ENCODE peak calls at places on chromosomes 5 and 9, in eight cellular contexts. One of them, this sample, is unnamed.

GRCh38 chr5:85927632-85928031 is 690.1 kb upstream of the COX7C start:
- DNase-seq in GM23248: no peak
- DNase-seq in neural progenitor cell: no peak
- DNase-seq in esophagus squamous epithelium: no peak
- DNase-seq in fibroblast of the aortic adventitia: no peak
- DNase-seq in GM12864: no peak
- DNase-seq in Panc1: no peak
- DNase-seq in right cardiac atrium: no peak
- DNase-seq in this sample: no peak

GRCh38 chr5:4661851-4662250 is 478.3 kb upstream of the ADAMTS16 start:
- DNase-seq in GM23248: no peak
- DNase-seq in neural progenitor cell: no peak
- DNase-seq in esophagus squamous epithelium: no peak
- DNase-seq in fibroblast of the aortic adventitia: peak
- DNase-seq in GM12864: no peak
- DNase-seq in Panc1: no peak
- DNase-seq in right cardiac atrium: no peak
- DNase-seq in this sample: no peak

GRCh38 chr5:180126716-180127681 is 55.4 kb upstream of the RNF130 start:
- DNase-seq in GM23248: peak
- DNase-seq in neural progenitor cell: peak
- DNase-seq in esophagus squamous epithelium: no peak
- DNase-seq in fibroblast of the aortic adventitia: peak
- DNase-seq in GM12864: no peak
- DNase-seq in Panc1: no peak
- DNase-seq in right cardiac atrium: no peak
- DNase-seq in this sample: no peak

GRCh38 chr5:6181871-6182270 is 196.5 kb downstream of the MED10 start:
- DNase-seq in GM23248: no peak
- DNase-seq in neural progenitor cell: no peak
- DNase-seq in esophagus squamous epithelium: no peak
- DNase-seq in fibroblast of the aortic adventitia: no peak
- DNase-seq in GM12864: no peak
- DNase-seq in Panc1: no peak
- DNase-seq in right cardiac atrium: no peak
- DNase-seq in this sample: no peak

GRCh38 chr9:40884072-40884901 is 244.2 kb downstream of the FOXD4L6 start:
- DNase-seq in GM23248: no peak
- DNase-seq in neural progenitor cell: no peak
- DNase-seq in esophagus squamous epithelium: no peak
- DNase-seq in fibroblast of the aortic adventitia: no peak
- DNase-seq in GM12864: no peak
- DNase-seq in Panc1: no peak
- DNase-seq in right cardiac atrium: peak
- DNase-seq in this sample: peak

GRCh38 chr9:97875111-97875510 is 22.1 kb downstream of the FOXE1 start:
- DNase-seq in GM23248: no peak
- DNase-seq in neural progenitor cell: no peak
- DNase-seq in esophagus squamous epithelium: no peak
- DNase-seq in fibroblast of the aortic adventitia: no peak
- DNase-seq in GM12864: no peak
- DNase-seq in Panc1: no peak
- DNase-seq in right cardiac atrium: no peak
- DNase-seq in this sample: no peak

GRCh38 chr9:880725-881124 is 39.2 kb downstream of the DMRT1 start:
- DNase-seq in GM23248: no peak
- DNase-seq in neural progenitor cell: no peak
- DNase-seq in esophagus squamous epithelium: no peak
- DNase-seq in fibroblast of the aortic adventitia: no peak
- DNase-seq in GM12864: no peak
- DNase-seq in Panc1: no peak
- DNase-seq in right cardiac atrium: no peak
- DNase-seq in this sample: peak

GRCh38 chr5:140073296-140073695 is 30.2 kb upstream of the NRG2 start:
- DNase-seq in GM23248: peak
- DNase-seq in neural progenitor cell: no peak
- DNase-seq in esophagus squamous epithelium: no peak
- DNase-seq in fibroblast of the aortic adventitia: peak
- DNase-seq in GM12864: no peak
- DNase-seq in Panc1: no peak
- DNase-seq in right cardiac atrium: no peak
- DNase-seq in this sample: no peak

GRCh38 chr9:34163439-34163838 is 15.4 kb upstream of the UBAP1 start:
- DNase-seq in GM23248: peak
- DNase-seq in neural progenitor cell: no peak
- DNase-seq in esophagus squamous epithelium: no peak
- DNase-seq in fibroblast of the aortic adventitia: peak
- DNase-seq in GM12864: no peak
- DNase-seq in Panc1: no peak
- DNase-seq in right cardiac atrium: no peak
- DNase-seq in this sample: no peak

DNA sequence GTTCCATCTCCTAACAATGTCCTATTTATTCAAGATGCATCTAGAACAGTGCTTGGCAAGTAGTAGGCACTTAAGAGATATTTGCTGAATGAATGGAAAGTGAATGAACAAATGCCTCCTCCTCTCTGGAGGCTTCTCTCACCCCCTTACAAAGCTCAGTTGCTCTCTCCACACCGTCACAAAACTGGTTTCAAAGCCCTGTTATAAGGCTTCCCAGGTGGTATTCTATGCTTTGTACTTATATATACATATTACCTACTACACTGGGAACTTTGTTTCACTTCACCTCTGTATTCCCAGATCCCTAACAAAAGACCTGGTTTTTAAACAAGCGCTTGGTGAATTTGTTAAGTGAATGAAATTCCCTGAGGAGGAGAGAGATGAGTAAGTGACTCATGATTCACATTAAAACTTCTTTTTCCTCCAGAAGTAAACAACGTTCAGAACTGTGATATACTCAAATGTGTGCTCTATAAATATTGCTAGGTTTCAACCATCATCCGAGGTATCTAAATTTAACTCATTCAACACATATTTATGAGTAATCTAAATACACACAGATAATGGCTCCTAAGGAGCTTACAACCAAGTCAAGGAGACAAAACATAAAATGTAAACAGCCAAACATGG is 36.0 kb downstream of the DENND1A start:
- DNase-seq in GM23248: peak
- DNase-seq in neural progenitor cell: no peak
- DNase-seq in esophagus squamous epithelium: no peak
- DNase-seq in fibroblast of the aortic adventitia: peak
- DNase-seq in GM12864: no peak
- DNase-seq in Panc1: peak
- DNase-seq in right cardiac atrium: no peak
- DNase-seq in this sample: peak
- H3K4me3 ChIP-seq in GM23248: no peak
- H3K4me3 ChIP-seq in neural progenitor cell: no peak
- H3K4me3 ChIP-seq in esophagus squamous epithelium: no peak
- H3K4me3 ChIP-seq in fibroblast of the aortic adventitia: no peak
- H3K4me3 ChIP-seq in GM12864: no peak
- H3K4me3 ChIP-seq in Panc1: no peak
- H3K4me3 ChIP-seq in right cardiac atrium: no peak
- H3K4me3 ChIP-seq in this sample: no peak

DNA sequence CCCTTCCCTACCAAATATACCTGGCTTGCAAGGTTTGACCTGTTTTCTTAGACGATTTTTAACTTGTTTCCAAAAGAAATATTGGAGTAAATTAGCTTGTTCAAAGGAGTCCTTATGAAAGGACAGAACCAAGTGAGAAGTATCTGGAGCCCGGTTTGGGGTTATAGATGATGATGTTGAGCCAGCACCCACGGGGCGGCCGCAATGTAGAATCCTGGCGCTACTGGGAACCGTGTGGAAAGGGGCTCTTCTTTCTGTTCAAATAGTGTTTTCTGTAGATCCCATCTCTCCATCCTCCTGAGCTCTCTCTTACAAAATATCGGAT is 517 bp upstream of the EXOSC2 start:
- DNase-seq in GM23248: no peak
- DNase-seq in neural progenitor cell: no peak
- DNase-seq in esophagus squamous epithelium: no peak
- DNase-seq in fibroblast of the aortic adventitia: no peak
- DNase-seq in GM12864: no peak
- DNase-seq in Panc1: no peak
- DNase-seq in right cardiac atrium: no peak
- DNase-seq in this sample: no peak
- H3K4me3 ChIP-seq in GM23248: peak
- H3K4me3 ChIP-seq in neural progenitor cell: peak
- H3K4me3 ChIP-seq in esophagus squamous epithelium: peak
- H3K4me3 ChIP-seq in fibroblast of the aortic adventitia: peak
- H3K4me3 ChIP-seq in GM12864: peak
- H3K4me3 ChIP-seq in Panc1: peak
- H3K4me3 ChIP-seq in right cardiac atrium: peak
- H3K4me3 ChIP-seq in this sample: peak

GRCh38 chr9:136789523-136789937 is 1.6 kb upstream of the TMEM141 start:
- DNase-seq in GM23248: no peak
- DNase-seq in neural progenitor cell: no peak
- DNase-seq in esophagus squamous epithelium: no peak
- DNase-seq in fibroblast of the aortic adventitia: no peak
- DNase-seq in GM12864: no peak
- DNase-seq in Panc1: no peak
- DNase-seq in right cardiac atrium: no peak
- DNase-seq in this sample: no peak

GRCh38 chr9:136784997-136785361 is 6.2 kb upstream of the TMEM141 start:
- DNase-seq in GM23248: no peak
- DNase-seq in neural progenitor cell: no peak
- DNase-seq in esophagus squamous epithelium: no peak
- DNase-seq in fibroblast of the aortic adventitia: no peak
- DNase-seq in GM12864: no peak
- DNase-seq in Panc1: no peak
- DNase-seq in right cardiac atrium: no peak
- DNase-seq in this sample: no peak

GRCh38 chr9:136786451-136786850 is 4.7 kb upstream of the TMEM141 start:
- DNase-seq in GM23248: no peak
- DNase-seq in neural progenitor cell: no peak
- DNase-seq in esophagus squamous epithelium: no peak
- DNase-seq in fibroblast of the aortic adventitia: no peak
- DNase-seq in GM12864: no peak
- DNase-seq in Panc1: no peak
- DNase-seq in right cardiac atrium: no peak
- DNase-seq in this sample: no peak

GRCh38 chr9:136785956-136786355 is 5.2 kb upstream of the TMEM141 start:
- DNase-seq in GM23248: no peak
- DNase-seq in neural progenitor cell: no peak
- DNase-seq in esophagus squamous epithelium: no peak
- DNase-seq in fibroblast of the aortic adventitia: no peak
- DNase-seq in GM12864: no peak
- DNase-seq in Panc1: no peak
- DNase-seq in right cardiac atrium: no peak
- DNase-seq in this sample: no peak

DNA sequence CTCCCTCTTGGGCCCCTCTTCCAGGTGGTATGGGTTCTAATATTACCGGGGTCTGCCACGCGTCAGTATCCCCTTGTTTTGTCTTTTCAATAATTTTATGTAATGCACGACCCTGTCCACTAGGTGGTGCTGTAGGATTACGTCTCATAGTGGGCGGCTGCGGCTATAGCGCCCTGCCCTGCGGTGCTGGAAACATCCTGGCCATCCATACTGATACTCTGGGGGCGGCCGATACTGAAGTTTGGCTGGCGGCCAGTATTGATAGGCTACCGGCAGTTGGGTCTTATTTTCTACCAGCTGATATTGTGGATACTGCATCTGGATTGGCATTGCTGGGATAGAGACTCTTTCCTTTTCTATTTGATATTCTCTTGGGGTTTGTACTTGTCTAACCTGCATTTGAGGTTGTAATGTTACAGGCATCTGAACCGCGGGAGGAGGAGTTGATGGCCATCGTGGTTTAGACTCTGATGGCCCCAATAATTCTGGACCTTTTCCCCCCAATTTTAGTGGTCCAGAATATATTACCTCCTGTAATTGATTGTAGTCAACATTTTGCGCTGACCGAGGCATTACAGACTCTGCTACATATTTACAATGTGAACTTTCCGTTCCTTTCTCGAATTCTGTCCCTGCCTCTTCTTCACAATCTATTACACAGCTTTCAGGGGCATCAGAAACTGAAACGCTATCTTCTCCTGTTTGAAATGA is 3.3 kb upstream of the TMEM141 start:
- DNase-seq in GM23248: peak
- DNase-seq in neural progenitor cell: peak
- DNase-seq in esophagus squamous epithelium: no peak
- DNase-seq in fibroblast of the aortic adventitia: peak
- DNase-seq in GM12864: no peak
- DNase-seq in Panc1: peak
- DNase-seq in right cardiac atrium: peak
- DNase-seq in this sample: no peak
- H3K4me3 ChIP-seq in GM23248: no peak
- H3K4me3 ChIP-seq in neural progenitor cell: no peak
- H3K4me3 ChIP-seq in esophagus squamous epithelium: no peak
- H3K4me3 ChIP-seq in fibroblast of the aortic adventitia: no peak
- H3K4me3 ChIP-seq in GM12864: no peak
- H3K4me3 ChIP-seq in Panc1: peak
- H3K4me3 ChIP-seq in right cardiac atrium: no peak
- H3K4me3 ChIP-seq in this sample: no peak

DNA sequence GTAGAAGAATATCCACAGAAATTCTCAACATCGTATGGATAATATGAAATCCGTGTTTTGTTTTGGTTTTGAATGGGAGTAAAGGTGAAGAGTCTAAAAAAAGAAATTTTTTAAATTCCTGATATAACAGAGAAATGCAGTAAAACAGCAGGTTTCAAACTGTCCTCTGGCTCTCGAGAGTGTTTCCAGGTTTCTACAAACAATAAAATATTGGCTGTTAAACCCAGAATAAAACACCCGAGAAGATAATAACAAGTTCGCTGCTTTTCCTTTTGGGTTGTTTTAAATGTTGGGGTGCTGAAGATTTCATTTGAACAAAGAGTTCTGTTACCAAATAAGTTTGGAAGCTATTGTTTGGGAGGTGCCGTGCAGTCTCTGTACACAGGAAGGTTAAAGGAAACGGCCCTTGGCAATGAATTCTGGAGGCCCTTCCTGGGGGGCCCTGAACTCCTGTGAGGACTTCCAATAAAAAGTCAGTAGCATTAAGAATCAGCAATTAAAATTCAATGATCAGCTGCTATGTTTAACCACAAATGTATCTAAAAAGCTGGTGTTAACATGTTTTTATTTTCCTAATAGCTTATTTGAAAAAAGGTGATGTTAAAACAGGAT is 215.8 kb downstream of the TSSK1B start:
- DNase-seq in GM23248: no peak
- DNase-seq in neural progenitor cell: no peak
- DNase-seq in esophagus squamous epithelium: no peak
- DNase-seq in fibroblast of the aortic adventitia: no peak
- DNase-seq in GM12864: no peak
- DNase-seq in Panc1: no peak
- DNase-seq in right cardiac atrium: no peak
- DNase-seq in this sample: no peak
- H3K4me3 ChIP-seq in GM23248: no peak
- H3K4me3 ChIP-seq in neural progenitor cell: no peak
- H3K4me3 ChIP-seq in esophagus squamous epithelium: no peak
- H3K4me3 ChIP-seq in fibroblast of the aortic adventitia: no peak
- H3K4me3 ChIP-seq in GM12864: no peak
- H3K4me3 ChIP-seq in Panc1: no peak
- H3K4me3 ChIP-seq in right cardiac atrium: peak
- H3K4me3 ChIP-seq in this sample: no peak

GRCh38 chr5:142703153-142703552 is 17.3 kb upstream of the FGF1 start:
- DNase-seq in GM23248: no peak
- DNase-seq in neural progenitor cell: no peak
- DNase-seq in esophagus squamous epithelium: no peak
- DNase-seq in fibroblast of the aortic adventitia: no peak
- DNase-seq in GM12864: no peak
- DNase-seq in Panc1: no peak
- DNase-seq in right cardiac atrium: no peak
- DNase-seq in this sample: no peak
- H3K4me3 ChIP-seq in GM23248: no peak
- H3K4me3 ChIP-seq in neural progenitor cell: no peak
- H3K4me3 ChIP-seq in esophagus squamous epithelium: no peak
- H3K4me3 ChIP-seq in fibroblast of the aortic adventitia: no peak
- H3K4me3 ChIP-seq in GM12864: no peak
- H3K4me3 ChIP-seq in Panc1: no peak
- H3K4me3 ChIP-seq in right cardiac atrium: no peak
- H3K4me3 ChIP-seq in this sample: no peak

This sample was measured in GM06990.